ENCODE peak calls at places on chromosomes 7 and 10, in six cellular contexts. One of them, this sample, is unnamed.

GRCh38 chr7:90396420-90396819 is 6.8 kb upstream of the CLDN12 start:
- DNase-seq in DND-41: no peak
- DNase-seq in ovary: no peak
- DNase-seq in heart left ventricle: no peak
- DNase-seq in heart right ventricle: no peak
- DNase-seq in lung: no peak
- DNase-seq in this sample: no peak

GRCh38 chr10:112517381-112517976 is 70.5 kb downstream of the VTI1A start:
- DNase-seq in DND-41: no peak
- DNase-seq in ovary: no peak
- DNase-seq in heart left ventricle: no peak
- DNase-seq in heart right ventricle: no peak
- DNase-seq in lung: no peak
- DNase-seq in this sample: no peak

GRCh38 chr10:114024876-114025609 is 18.6 kb upstream of the ADRB1 start:
- DNase-seq in DND-41: peak; percentile 66
- DNase-seq in ovary: no peak
- DNase-seq in heart left ventricle: no peak
- DNase-seq in heart right ventricle: no peak
- DNase-seq in lung: no peak
- DNase-seq in this sample: no peak

GRCh38 chr10:103967433-103968142 is 648 bp downstream of the SLK start:
- DNase-seq in DND-41: no peak
- DNase-seq in ovary: no peak
- DNase-seq in heart left ventricle: no peak
- DNase-seq in heart right ventricle: no peak
- DNase-seq in lung: no peak
- DNase-seq in this sample: no peak

GRCh38 chr10:30747633-30748032 is 118.1 kb upstream of the LYZL2 start:
- DNase-seq in DND-41: no peak
- DNase-seq in ovary: no peak
- DNase-seq in heart left ventricle: no peak
- DNase-seq in heart right ventricle: no peak
- DNase-seq in lung: no peak
- DNase-seq in this sample: no peak

GRCh38 chr10:60466267-60467201 is 76.9 kb upstream of the ANK3 start:
- DNase-seq in DND-41: no peak
- DNase-seq in ovary: no peak
- DNase-seq in heart left ventricle: no peak
- DNase-seq in heart right ventricle: no peak
- DNase-seq in lung: no peak
- DNase-seq in this sample: no peak

GRCh38 chr7:123208793-123209192 is 9.0 kb upstream of the SLC13A1 start:
- DNase-seq in DND-41: no peak
- DNase-seq in ovary: no peak
- DNase-seq in heart left ventricle: no peak
- DNase-seq in heart right ventricle: no peak
- DNase-seq in lung: no peak
- DNase-seq in this sample: no peak

GRCh38 chr7:35003679-35004278 is 33.5 kb downstream of the DPY19L1 start:
- DNase-seq in DND-41: no peak
- DNase-seq in ovary: no peak
- DNase-seq in heart left ventricle: no peak
- DNase-seq in heart right ventricle: peak; percentile 10
- DNase-seq in lung: peak; percentile 85
- DNase-seq in this sample: no peak

GRCh38 chr7:149873968-149874643 is at the start of gene ATP6V0E2:
- DNase-seq in DND-41: no peak
- DNase-seq in ovary: no peak
- DNase-seq in heart left ventricle: no peak
- DNase-seq in heart right ventricle: no peak
- DNase-seq in lung: no peak
- DNase-seq in this sample: no peak

GRCh38 chr7:64888901-64889685 is 14.0 kb upstream of the ZNF273 start:
- DNase-seq in DND-41: no peak
- DNase-seq in ovary: peak; percentile 48
- DNase-seq in heart left ventricle: peak; percentile 42
- DNase-seq in heart right ventricle: peak; percentile 36
- DNase-seq in lung: peak; percentile 62
- DNase-seq in this sample: peak; percentile 59

GRCh38 chr10:47028466-47028865 is 117.2 kb downstream of the PTPN20 start:
- DNase-seq in DND-41: no peak
- DNase-seq in ovary: no peak
- DNase-seq in heart left ventricle: peak; percentile 15
- DNase-seq in heart right ventricle: no peak
- DNase-seq in lung: no peak
- DNase-seq in this sample: peak; percentile 50

GRCh38 chr7:107167483-107168232 is 1.1 kb upstream of the HBP1 start:
- DNase-seq in DND-41: peak; percentile 14
- DNase-seq in ovary: no peak
- DNase-seq in heart left ventricle: no peak
- DNase-seq in heart right ventricle: no peak
- DNase-seq in lung: no peak
- DNase-seq in this sample: no peak

GRCh38 chr7:22601812-22602568 is 102.0 kb upstream of the STEAP1B start:
- DNase-seq in DND-41: no peak
- DNase-seq in ovary: no peak
- DNase-seq in heart left ventricle: no peak
- DNase-seq in heart right ventricle: no peak
- DNase-seq in lung: no peak
- DNase-seq in this sample: no peak

GRCh38 chr7:30702200-30702599 is 19.9 kb upstream of the CRHR2 start:
- DNase-seq in DND-41: peak; percentile 21
- DNase-seq in ovary: no peak
- DNase-seq in heart left ventricle: no peak
- DNase-seq in heart right ventricle: no peak
- DNase-seq in lung: no peak
- DNase-seq in this sample: no peak

GRCh38 chr10:114520453-114520852 is 116.2 kb upstream of the AFAP1L2 start:
- DNase-seq in DND-41: no peak
- DNase-seq in ovary: no peak
- DNase-seq in heart left ventricle: no peak
- DNase-seq in heart right ventricle: no peak
- DNase-seq in lung: no peak
- DNase-seq in this sample: no peak

GRCh38 chr7:156792611-156793010 is 100.4 kb downstream of the LMBR1 start:
- DNase-seq in DND-41: no peak
- DNase-seq in ovary: no peak
- DNase-seq in heart left ventricle: peak; percentile 28
- DNase-seq in heart right ventricle: no peak
- DNase-seq in lung: no peak
- DNase-seq in this sample: no peak

GRCh38 chr10:11886851-11887250 is 63.7 kb downstream of the PROSER2 start:
- DNase-seq in DND-41: no peak
- DNase-seq in ovary: no peak
- DNase-seq in heart left ventricle: no peak
- DNase-seq in heart right ventricle: no peak
- DNase-seq in lung: no peak
- DNase-seq in this sample: no peak

GRCh38 chr7:31553636-31554035 is 39.7 kb downstream of the ITPRID1 start:
- DNase-seq in DND-41: no peak
- DNase-seq in ovary: no peak
- DNase-seq in heart left ventricle: no peak
- DNase-seq in heart right ventricle: no peak
- DNase-seq in lung: no peak
- DNase-seq in this sample: no peak

GRCh38 chr10:73581912-73582311 is 9.2 kb downstream of the USP54 start:
- DNase-seq in DND-41: no peak
- DNase-seq in ovary: no peak
- DNase-seq in heart left ventricle: no peak
- DNase-seq in heart right ventricle: no peak
- DNase-seq in lung: no peak
- DNase-seq in this sample: no peak

GRCh38 chr10:58993480-58994221 is 182.8 kb upstream of the PHYHIPL start:
- DNase-seq in DND-41: no peak
- DNase-seq in ovary: no peak
- DNase-seq in heart left ventricle: no peak
- DNase-seq in heart right ventricle: no peak
- DNase-seq in lung: no peak
- DNase-seq in this sample: no peak

GRCh38 chr10:122504551-122504950 is 43.2 kb downstream of the HTRA1 start:
- DNase-seq in DND-41: no peak
- DNase-seq in ovary: peak; percentile 83
- DNase-seq in heart left ventricle: peak; percentile 89
- DNase-seq in heart right ventricle: peak; percentile 89
- DNase-seq in lung: peak; percentile 83
- DNase-seq in this sample: peak; percentile 88

GRCh38 chr7:1569833-1570632 is at the start of gene PSMG3:
- DNase-seq in DND-41: peak; percentile 88
- DNase-seq in ovary: peak; percentile 91
- DNase-seq in heart left ventricle: peak; percentile 92
- DNase-seq in heart right ventricle: peak; percentile 92
- DNase-seq in lung: peak; percentile 89
- DNase-seq in this sample: peak; percentile 90

GRCh38 chr7:70312336-70312735 is 714.1 kb downstream of the AUTS2 start:
- DNase-seq in DND-41: peak; percentile 12
- DNase-seq in ovary: no peak
- DNase-seq in heart left ventricle: no peak
- DNase-seq in heart right ventricle: no peak
- DNase-seq in lung: no peak
- DNase-seq in this sample: no peak

GRCh38 chr7:76020031-76020714 is 25.8 kb upstream of the TMEM120A start:
- DNase-seq in DND-41: peak; percentile 46
- DNase-seq in ovary: peak; percentile 72
- DNase-seq in heart left ventricle: peak; percentile 76
- DNase-seq in heart right ventricle: peak; percentile 82
- DNase-seq in lung: peak; percentile 73
- DNase-seq in this sample: peak; percentile 77

GRCh38 chr7:117479480-117480224 is at the start of gene CFTR:
- DNase-seq in DND-41: no peak
- DNase-seq in ovary: no peak
- DNase-seq in heart left ventricle: no peak
- DNase-seq in heart right ventricle: no peak
- DNase-seq in lung: peak; percentile 62
- DNase-seq in this sample: no peak

GRCh38 chr10:79380125-79380917 is 33.1 kb downstream of the PPIF start:
- DNase-seq in DND-41: no peak
- DNase-seq in ovary: peak; percentile 47
- DNase-seq in heart left ventricle: peak; percentile 42
- DNase-seq in heart right ventricle: no peak
- DNase-seq in lung: no peak
- DNase-seq in this sample: no peak

DNA sequence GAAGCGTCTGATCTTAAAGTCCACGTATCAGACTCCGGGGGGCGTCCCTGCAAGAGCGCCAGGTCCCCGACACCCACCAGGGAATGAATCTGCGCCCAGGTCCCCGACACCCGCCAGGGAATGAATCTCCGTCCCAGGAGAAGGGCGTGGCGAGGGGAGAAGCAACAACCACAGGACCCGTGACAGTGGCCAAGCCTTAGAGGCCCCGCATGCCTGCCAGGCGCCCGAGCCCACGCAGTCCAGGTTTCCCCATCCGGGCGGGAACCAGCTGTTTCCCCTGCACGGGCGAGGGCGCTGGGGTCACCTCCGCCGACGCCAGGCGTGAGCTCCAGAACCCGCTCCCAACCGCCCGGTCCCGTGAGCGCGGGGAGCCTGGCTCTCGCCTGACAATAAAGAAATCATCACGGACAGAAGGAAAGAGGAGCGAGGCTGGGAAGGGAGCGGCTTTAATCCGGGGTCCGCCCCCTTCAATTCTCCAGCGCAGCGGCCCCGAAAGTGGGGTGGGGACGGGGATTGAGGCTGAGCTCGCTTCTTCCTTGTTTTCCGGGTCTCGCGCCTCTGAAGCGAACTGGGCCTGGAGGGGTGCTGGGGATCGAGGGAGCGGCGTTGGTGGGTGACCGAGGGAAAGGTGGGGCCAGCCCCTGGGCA is 29.0 kb upstream of the BMS1 start:
- DNase-seq in DND-41: no peak
- DNase-seq in ovary: no peak
- DNase-seq in heart left ventricle: no peak
- DNase-seq in heart right ventricle: no peak
- DNase-seq in lung: no peak
- DNase-seq in this sample: no peak
- H3K4me3 ChIP-seq in DND-41: no peak overlapping the region
- H3K4me3 ChIP-seq in ovary: peak overlapping the region; percentile 54
- H3K4me3 ChIP-seq in heart left ventricle: peak overlapping the region; percentile 66
- H3K4me3 ChIP-seq in heart right ventricle: peak overlapping the region; percentile 39
- H3K4me3 ChIP-seq in lung: peak overlapping the region; percentile 47
- H3K4me3 ChIP-seq in this sample: peak overlapping the region; percentile 55

DNA sequence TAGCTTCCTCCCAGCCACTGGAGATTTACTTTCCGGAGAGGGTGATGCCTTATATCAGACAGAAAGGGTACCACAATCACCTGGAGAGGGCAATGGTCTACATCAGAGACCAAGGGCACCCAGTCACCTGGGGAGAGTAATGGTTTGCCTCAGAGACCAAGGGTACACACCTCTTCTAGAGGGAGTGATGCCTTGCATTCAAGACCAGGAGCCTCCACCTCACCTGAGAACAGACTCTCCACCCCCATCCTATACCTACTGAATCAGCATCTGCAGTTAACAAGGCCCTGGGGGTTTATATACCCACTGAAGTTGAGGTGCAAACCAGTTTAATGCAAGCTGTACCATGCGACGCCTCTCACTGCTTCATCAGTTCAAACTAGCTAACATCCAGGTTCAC is 270.2 kb upstream of the IGFBP3 start:
- DNase-seq in DND-41: no peak
- DNase-seq in ovary: no peak
- DNase-seq in heart left ventricle: no peak
- DNase-seq in heart right ventricle: no peak
- DNase-seq in lung: no peak
- DNase-seq in this sample: no peak
- TF ChIP-seq CTCF in DND-41: no peak
- TF ChIP-seq CTCF in ovary: no peak
- TF ChIP-seq CTCF in heart left ventricle: no peak
- TF ChIP-seq CTCF in heart right ventricle: no peak
- TF ChIP-seq CTCF in lung: no peak
- TF ChIP-seq CTCF in this sample: no peak

DNA sequence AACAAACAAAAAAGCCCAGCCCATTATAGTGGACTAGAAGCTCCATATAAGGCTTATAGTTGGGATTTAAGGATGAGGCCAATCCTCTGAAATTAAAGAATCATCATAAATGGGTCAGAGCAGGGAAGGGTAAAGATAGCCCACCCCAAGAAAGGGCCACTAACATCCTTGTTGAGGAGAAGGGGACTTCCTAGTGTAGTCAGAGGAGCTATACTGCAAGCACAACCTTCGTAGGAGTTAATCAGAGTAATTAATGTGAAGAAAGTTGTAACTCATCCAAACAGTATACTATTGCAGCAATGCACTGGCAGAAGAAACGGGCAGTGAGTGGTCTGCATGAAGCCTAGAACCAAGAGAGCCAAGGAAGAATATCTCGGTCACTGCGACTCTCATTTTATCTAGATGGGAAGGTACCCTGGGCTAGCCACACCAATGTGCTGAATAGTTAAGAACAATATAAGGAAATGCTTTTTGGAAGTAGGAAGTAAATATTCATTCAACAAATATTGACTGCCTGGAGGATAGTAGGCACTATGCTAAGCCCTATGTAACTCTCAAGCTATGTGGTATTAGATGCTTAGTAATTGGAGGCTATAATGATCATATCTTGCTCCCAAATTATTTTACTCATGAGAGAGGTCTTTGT is 13.3 kb downstream of the OTUD1 start:
- DNase-seq in DND-41: no peak
- DNase-seq in ovary: no peak
- DNase-seq in heart left ventricle: no peak
- DNase-seq in heart right ventricle: no peak
- DNase-seq in lung: no peak
- DNase-seq in this sample: no peak
- H3K27ac ChIP-seq in DND-41: no peak overlapping the region
- H3K27ac ChIP-seq in ovary: no peak overlapping the region
- H3K27ac ChIP-seq in heart left ventricle: no peak overlapping the region
- H3K27ac ChIP-seq in heart right ventricle: peak overlapping the region; percentile 14
- H3K27ac ChIP-seq in lung: peak overlapping the region; percentile 6
- H3K27ac ChIP-seq in this sample: no peak overlapping the region

GRCh38 chr10:78065616-78066410 is 32.1 kb downstream of the RPS24 start:
- DNase-seq in DND-41: peak; percentile 84
- DNase-seq in ovary: no peak
- DNase-seq in heart left ventricle: no peak
- DNase-seq in heart right ventricle: no peak
- DNase-seq in lung: no peak
- DNase-seq in this sample: no peak
- H3K4me3 ChIP-seq in DND-41: no peak overlapping the region
- H3K4me3 ChIP-seq in ovary: no peak overlapping the region
- H3K4me3 ChIP-seq in heart left ventricle: no peak overlapping the region
- H3K4me3 ChIP-seq in heart right ventricle: no peak overlapping the region
- H3K4me3 ChIP-seq in lung: no peak overlapping the region
- H3K4me3 ChIP-seq in this sample: no peak overlapping the region